ENCODE peak calls at places on chromosomes 2 and 18, in nine cellular contexts. Y is breast epithelium, X is HepG2, E is NB4, R is IMR-90, H is uterus, U is right lobe of liver, F is Peyer's patch, Q is heart left ventricle. L is an unnamed sample.

GRCh38 chr2:46859482-46859881 is 56.1 kb downstream of the MCFD2 start:
- DNase-seq in E (no peak), R (no peak), Q (no peak), F (no peak), U (no peak), Y (no peak), X (no peak), H (no peak), L (no peak)

GRCh38 chr2:80489718-80490117 is 185.2 kb upstream of the LRRTM1 start:
- DNase-seq in R (peak; percentile 57), Q (no peak), F (no peak), H (no peak), E (no peak), U (no peak), X (no peak), Y (no peak), L (no peak)

GRCh38 chr2:102366406-102367112 is 11.0 kb downstream of the IL18R1 start:
- DNase-seq in H (no peak), X (no peak), R (no peak), E (peak; percentile 18), Y (no peak), U (no peak), Q (no peak), F (no peak), L (no peak)

GRCh38 chr2:65231121-65231520 is 3.5 kb downstream of the ACTR2 start:
- DNase-seq in H (no peak), Y (no peak), E (no peak), Q (no peak), R (peak; percentile 61), X (no peak), U (no peak), F (no peak), L (no peak)

GRCh38 chr18:77127769-77128671 is 4.6 kb downstream of the MBP start:
- DNase-seq in Q (no peak), F (no peak), X (no peak), R (peak; percentile 89), H (peak; percentile 66), U (no peak), E (peak; percentile 95), Y (no peak), L (peak; percentile 59)

GRCh38 chr2:49403722-49404507 is 249.6 kb upstream of the FSHR start:
- DNase-seq in H (no peak), F (no peak), R (no peak), Y (no peak), E (no peak), U (no peak), Q (no peak), X (no peak), L (no peak)

GRCh38 chr2:239273280-239274234 is 127.3 kb downstream of the HDAC4 start:
- DNase-seq in H (peak; percentile 13), X (no peak), Q (no peak), U (peak; percentile 59), E (peak; percentile 90), F (peak; percentile 42), Y (no peak), R (no peak), L (peak; percentile 25)

GRCh38 chr2:158667969-158668368 is 127.1 kb upstream of the DAPL1 start:
- DNase-seq in H (no peak), Q (no peak), R (no peak), E (no peak), F (no peak), U (no peak), X (no peak), Y (no peak), L (no peak)

GRCh38 chr2:8514748-8515389 is 167.0 kb upstream of the ID2 start:
- DNase-seq in F (no peak), Y (no peak), X (no peak), E (no peak), Q (no peak), U (no peak), H (no peak), R (no peak), L (no peak)

GRCh38 chr2:151239624-151240023 is 22.0 kb downstream of the RBM43 start:
- DNase-seq in H (no peak), R (no peak), F (no peak), U (no peak), X (no peak), E (peak; percentile 14), Q (no peak), Y (no peak), L (no peak)

DNA sequence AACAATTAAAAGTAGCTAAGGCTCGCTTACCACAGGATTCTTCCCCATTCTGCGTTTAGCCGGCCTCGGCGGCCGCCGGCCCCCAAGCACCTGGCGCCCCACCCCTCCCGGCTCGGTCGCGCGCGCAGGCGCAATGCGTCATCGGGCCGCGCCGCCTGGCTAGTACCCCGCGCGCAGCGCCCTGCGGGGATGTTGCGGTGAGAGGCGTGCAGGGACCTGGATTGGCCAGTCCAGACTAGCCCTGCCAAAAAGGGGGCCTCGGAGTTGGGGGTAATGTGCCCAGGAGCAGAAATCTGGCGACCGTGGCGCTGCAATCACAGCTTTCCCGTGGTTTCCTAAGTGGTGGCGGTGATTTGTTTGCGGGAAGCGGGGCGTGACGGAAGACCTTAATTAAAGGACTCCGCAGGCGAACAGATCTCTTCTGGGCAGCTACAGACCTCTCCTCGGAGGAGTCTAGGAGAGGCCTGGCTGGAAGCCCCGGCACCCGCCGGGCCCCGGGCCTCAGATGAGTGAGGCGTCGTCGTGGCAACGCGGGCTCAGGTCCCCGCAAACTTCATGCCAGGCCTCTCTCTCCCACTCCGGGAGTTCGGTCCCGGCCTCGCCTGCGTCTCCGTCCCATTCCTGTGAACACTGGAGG is 606 bp downstream of the TMEM237 start:
- DNase-seq in Q (peak; percentile 91), Y (peak; percentile 87), R (peak; percentile 75), H (peak; percentile 75), U (peak; percentile 84), X (peak; percentile 68), E (peak; percentile 86), F (peak; percentile 88), L (peak; percentile 84)
- TF ChIP-seq POLR2A in Q (peak; percentile 61), Y (peak; percentile 50), R (peak; percentile 73), H (peak; percentile 92), U (peak; percentile 32), X (peak; percentile 90), E (peak; percentile 80), F (peak; percentile 21), L (peak; percentile 69)

DNA sequence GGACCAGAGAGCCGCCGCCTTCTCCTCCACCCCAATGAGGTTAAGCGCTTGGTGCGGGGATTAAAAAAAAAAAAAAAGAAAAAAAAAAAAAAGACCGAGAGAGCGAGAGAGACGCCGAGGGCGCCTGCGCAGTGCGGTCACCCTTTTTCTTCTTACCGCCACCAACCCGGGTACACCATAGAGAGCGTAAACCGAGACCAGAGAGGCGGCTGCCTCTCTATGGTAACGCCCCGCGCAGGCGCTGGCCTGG is at the start of gene CLASP1:
- DNase-seq in H (peak; percentile 97), U (peak; percentile 98), R (peak; percentile 97), E (peak; percentile 99), Y (peak; percentile 92), Q (peak; percentile 98), X (peak; percentile 98), F (peak; percentile 95), L (peak; percentile 97)
- TF ChIP-seq POLR2A in H (peak; percentile 16), U (peak; percentile 44), R (no peak), E (no peak), Y (no peak), Q (peak; percentile 49), X (no peak), F (no peak), L (no peak)

GRCh38 chr2:73449404-73449803 is 63.8 kb downstream of the ALMS1 start:
- DNase-seq in H (no peak), X (no peak), Q (no peak), Y (no peak), R (no peak), F (no peak), E (no peak), U (no peak), L (no peak)

GRCh38 chr2:73448856-73449255 is 63.2 kb downstream of the ALMS1 start:
- DNase-seq in X (no peak), Y (no peak), R (no peak), U (no peak), H (no peak), F (no peak), E (no peak), Q (no peak), L (no peak)

DNA sequence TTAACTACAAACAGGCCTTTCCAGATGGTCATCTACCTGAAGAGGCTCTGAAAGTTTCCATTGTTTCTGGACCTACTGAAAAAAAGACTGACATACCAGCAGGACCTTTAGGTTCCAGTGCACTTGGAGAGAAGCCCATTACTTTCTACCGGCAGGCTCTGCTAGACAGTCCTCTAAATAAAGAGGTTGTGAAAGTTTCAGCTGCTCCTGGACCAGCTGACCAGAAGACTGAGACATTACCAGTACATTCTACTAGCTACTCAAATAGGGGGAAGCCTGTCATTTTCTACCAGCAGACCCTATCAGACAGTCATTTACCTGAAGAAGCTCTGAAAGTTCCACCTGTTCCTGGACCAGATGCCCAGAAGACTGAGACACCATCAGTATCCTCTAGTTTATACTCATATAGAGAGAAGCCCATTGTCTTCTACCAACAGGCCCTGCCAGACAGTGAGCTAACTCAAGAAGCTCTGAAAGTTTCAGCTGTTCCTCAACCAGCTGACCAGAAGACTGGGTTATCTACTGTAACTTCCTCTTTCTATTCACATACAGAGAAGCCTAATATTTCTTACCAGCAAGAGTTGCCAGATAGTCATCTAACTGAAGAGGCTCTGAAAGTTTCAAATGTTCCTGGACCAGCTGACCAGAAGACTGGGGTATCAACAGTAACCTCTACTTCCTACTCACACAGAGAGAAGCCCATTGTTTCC is 65.8 kb downstream of the ALMS1 start:
- DNase-seq in Y (no peak), R (no peak), F (no peak), U (no peak), E (peak; percentile 61), Q (no peak), H (no peak), X (no peak), L (no peak)
- TF ChIP-seq POLR2A in Y (no peak), R (no peak), F (no peak), U (no peak), E (no peak), Q (no peak), H (no peak), X (no peak), L (no peak)

DNA sequence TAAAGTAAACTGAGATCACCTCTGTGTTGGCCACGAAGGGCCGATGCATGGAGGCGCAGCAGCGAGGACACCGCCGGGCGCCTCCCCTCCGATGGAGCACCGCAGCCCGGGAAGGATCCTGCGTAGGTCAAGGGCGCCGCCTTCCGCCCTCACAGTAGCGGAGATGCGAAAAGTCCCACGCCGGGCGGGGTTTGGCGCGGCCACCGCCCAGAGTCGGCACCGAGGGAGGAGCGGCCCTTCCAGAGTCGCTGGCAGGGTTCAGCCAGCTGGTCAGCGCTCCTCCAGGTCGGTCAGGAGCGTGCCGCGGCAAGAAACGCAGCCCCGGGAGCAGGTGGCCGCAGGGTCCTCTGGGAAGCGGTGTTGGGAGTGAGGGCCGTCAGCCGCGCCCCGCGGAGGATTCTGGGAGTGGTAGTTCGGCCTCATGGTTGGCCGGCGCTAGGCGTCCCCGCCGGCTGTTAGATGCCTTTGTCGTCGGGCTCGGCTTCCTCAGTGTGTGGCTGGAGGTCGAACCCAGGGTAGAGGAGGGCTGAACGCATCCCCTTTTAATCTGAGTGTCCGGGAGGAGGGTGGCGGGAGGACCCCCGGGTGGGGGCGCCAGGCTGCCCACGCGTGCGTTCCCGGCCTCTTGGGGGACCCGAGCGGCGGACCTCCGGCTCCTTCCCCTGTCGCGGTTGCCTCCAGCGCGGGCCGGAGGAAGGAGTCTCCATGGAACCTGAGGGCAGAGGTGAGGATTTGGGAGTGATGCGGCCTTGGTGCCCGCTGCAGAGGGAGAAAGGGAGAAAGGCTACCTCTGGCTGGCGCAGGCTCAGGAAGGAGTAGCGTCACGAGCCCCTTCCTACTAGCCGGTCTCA is at the start of gene ZNF892:
- DNase-seq in U (peak; percentile 96), R (peak; percentile 82), H (peak; percentile 91), Q (peak; percentile 95), Y (peak; percentile 89), F (peak; percentile 94), X (peak; percentile 35), E (peak; percentile 93), L (peak; percentile 94)
- TF ChIP-seq POLR2A in U (no peak), R (peak; percentile 26), H (peak; percentile 62), Q (peak; percentile 67), Y (peak; percentile 25), F (no peak), X (peak; percentile 54), E (no peak), L (peak; percentile 35)

GRCh38 chr2:152468832-152469692 is 134.1 kb downstream of the FMNL2 start:
- DNase-seq in R (peak; percentile 52), X (no peak), U (no peak), H (no peak), Y (no peak), E (peak; percentile 85), F (no peak), Q (no peak), L (peak; percentile 16)
- TF ChIP-seq POLR2A in R (no peak), X (no peak), U (no peak), H (no peak), Y (no peak), E (no peak), F (no peak), Q (no peak), L (no peak)

L was measured in transverse colon.